ENCODE peak calls at places on chromosomes 16 and 17, in five cellular contexts. D is heart left ventricle, B is body of pancreas, A is tibial nerve, Q is gastrocnemius medialis. F is an unnamed sample. For H3K36me3, the result is how much of the 10 kb centered on the place peaks cover.

GRCh38 chr17:18904482-18904881 is 46.6 kb downstream of the PRPSAP2 start:
- DNase-seq in D (no peak), B (no peak), A (no peak), Q (no peak), F (no peak)

GRCh38 chr17:64615025-64615677 is 47.0 kb downstream of the SMURF2 start:
- DNase-seq in D (no peak), B (no peak), A (no peak), Q (no peak), F (no peak)

GRCh38 chr16:79519448-79519847 is 81.1 kb downstream of the MAF start:
- DNase-seq in D (peak), B (peak), A (no peak), Q (no peak), F (no peak)

GRCh38 chr17:28904800-28905199 is 1.9 kb upstream of the DHRS13 start:
- DNase-seq in D (no peak), B (no peak), A (no peak), Q (no peak), F (no peak)

GRCh38 chr16:89049484-89050118 is 44.1 kb upstream of the ACSF3 start:
- DNase-seq in D (no peak), B (no peak), A (no peak), Q (no peak), F (no peak)

GRCh38 chr16:66662445-66663194 is 33.9 kb downstream of the CMTM4 start:
- DNase-seq in D (no peak), B (no peak), A (peak), Q (no peak), F (no peak)

GRCh38 chr17:75191584-75191983 is 8.8 kb upstream of the SUMO2 start:
- DNase-seq in D (no peak), B (no peak), A (no peak), Q (no peak), F (no peak)

GRCh38 chr16:27385398-27385797 is 16.6 kb upstream of the IL21R start:
- DNase-seq in D (no peak), B (no peak), A (no peak), Q (no peak), F (no peak)

GRCh38 chr17:79997004-79997673 is 38.5 kb downstream of the TBC1D16 start:
- DNase-seq in D (no peak), B (peak), A (no peak), Q (no peak), F (no peak)

GRCh38 chr17:29682054-29682453 is 59.3 kb upstream of the CORO6 start:
- DNase-seq in D (no peak), B (no peak), A (no peak), Q (no peak), F (no peak)

GRCh38 chr16:88058817-88059216 is 107.6 kb downstream of the BANP start:
- DNase-seq in D (no peak), B (no peak), A (no peak), Q (no peak), F (no peak)

DNA sequence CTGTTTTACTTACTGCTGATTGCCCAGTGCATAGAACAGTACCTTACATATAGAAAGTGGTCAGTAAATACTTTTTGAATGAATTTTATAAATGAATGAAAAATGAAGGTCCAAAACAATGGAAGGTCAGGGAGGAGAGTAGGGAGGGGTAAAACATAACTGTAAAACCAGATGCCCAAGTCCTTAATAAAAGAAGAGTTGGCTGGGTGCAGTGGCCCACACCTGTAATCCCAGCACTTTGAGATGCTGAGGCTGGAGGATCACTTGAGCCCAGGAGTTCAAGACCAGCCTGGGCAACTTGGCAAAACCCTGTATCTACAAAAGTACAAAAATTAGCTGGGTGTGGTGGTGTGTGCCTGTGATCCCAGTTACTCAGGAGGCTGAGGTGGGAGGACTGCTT is 108.2 kb downstream of the BRIP1 start:
- DNase-seq in D (no peak), B (no peak), A (no peak), Q (no peak), F (no peak)
- TF ChIP-seq CTCF in D (no peak), B (no peak), A (no peak), Q (no peak), F (no peak)

GRCh38 chr16:58043571-58044155 is 18.1 kb downstream of the MMP15 start:
- DNase-seq in D (no peak), B (no peak), A (no peak), Q (no peak), F (no peak)

GRCh38 chr16:58042001-58042885 is 16.7 kb downstream of the MMP15 start:
- DNase-seq in D (no peak), B (no peak), A (no peak), Q (no peak), F (no peak)

GRCh38 chr16:58041628-58041955 is 16.0 kb downstream of the MMP15 start:
- DNase-seq in D (no peak), B (no peak), A (no peak), Q (no peak), F (no peak)

GRCh38 chr16:58044266-58045019 is 18.9 kb downstream of the MMP15 start:
- DNase-seq in D (no peak), B (no peak), A (no peak), Q (no peak), F (no peak)

GRCh38 chr16:58042886-58043515 is 17.4 kb downstream of the MMP15 start:
- DNase-seq in D (no peak), B (no peak), A (no peak), Q (no peak), F (no peak)
- TF ChIP-seq POLR2A in D (no peak), B (no peak), A (no peak), Q (no peak), F (no peak)

GRCh38 chr16:82146957-82147356 is 23.1 kb downstream of the MPHOSPH6 start:
- DNase-seq in D (no peak), B (no peak), A (no peak), Q (no peak), F (no peak)

GRCh38 chr16:82152641-82153094 is 17.4 kb downstream of the MPHOSPH6 start:
- DNase-seq in D (no peak), B (no peak), A (no peak), Q (no peak), F (no peak)

GRCh38 chr16:82152192-82152591 is 17.8 kb downstream of the MPHOSPH6 start:
- DNase-seq in D (no peak), B (no peak), A (no peak), Q (no peak), F (no peak)

GRCh38 chr16:82150569-82150968 is 19.5 kb downstream of the MPHOSPH6 start:
- DNase-seq in D (no peak), B (no peak), A (no peak), Q (no peak), F (no peak)
- H3K36me3 ChIP-seq in D (under half), B (under half), A (under half), Q (under half), F (under half)

DNA sequence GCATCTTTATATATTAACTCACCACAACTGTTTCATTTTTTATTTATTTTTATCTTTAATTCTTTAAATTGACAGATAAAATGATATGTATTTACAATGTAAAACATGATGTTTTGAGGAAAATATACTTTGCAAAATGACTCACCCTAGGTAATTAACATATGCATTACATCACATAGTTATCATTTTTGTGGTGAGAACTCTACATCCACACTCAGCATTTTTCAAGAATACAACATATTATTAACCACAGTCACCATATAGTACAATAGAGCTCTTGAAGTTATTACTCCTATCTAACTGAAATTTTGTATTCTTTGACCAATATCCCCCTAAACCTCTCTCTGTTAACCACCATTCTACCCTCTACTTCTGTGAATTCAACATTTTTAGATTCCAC is 194.7 kb upstream of the KIF2B start:
- DNase-seq in D (no peak), B (no peak), A (no peak), Q (no peak), F (no peak)
- TF ChIP-seq CTCF in D (no peak), B (no peak), A (no peak), Q (no peak), F (no peak)

GRCh38 chr17:43388198-43389021 is 10.4 kb upstream of the ARL4D start:
- DNase-seq in D (peak), B (peak), A (peak), Q (peak), F (peak)
- TF ChIP-seq POLR2A in D (peak), B (peak), A (peak), Q (peak), F (peak)

GRCh38 chr16:3661922-3662321 is 7.4 kb downstream of the DNASE1 start:
- DNase-seq in D (no peak), B (no peak), A (no peak), Q (no peak), F (no peak)
- H3K36me3 ChIP-seq in D (under half), B (under half), A (under half), Q (half or more), F (under half)

DNA sequence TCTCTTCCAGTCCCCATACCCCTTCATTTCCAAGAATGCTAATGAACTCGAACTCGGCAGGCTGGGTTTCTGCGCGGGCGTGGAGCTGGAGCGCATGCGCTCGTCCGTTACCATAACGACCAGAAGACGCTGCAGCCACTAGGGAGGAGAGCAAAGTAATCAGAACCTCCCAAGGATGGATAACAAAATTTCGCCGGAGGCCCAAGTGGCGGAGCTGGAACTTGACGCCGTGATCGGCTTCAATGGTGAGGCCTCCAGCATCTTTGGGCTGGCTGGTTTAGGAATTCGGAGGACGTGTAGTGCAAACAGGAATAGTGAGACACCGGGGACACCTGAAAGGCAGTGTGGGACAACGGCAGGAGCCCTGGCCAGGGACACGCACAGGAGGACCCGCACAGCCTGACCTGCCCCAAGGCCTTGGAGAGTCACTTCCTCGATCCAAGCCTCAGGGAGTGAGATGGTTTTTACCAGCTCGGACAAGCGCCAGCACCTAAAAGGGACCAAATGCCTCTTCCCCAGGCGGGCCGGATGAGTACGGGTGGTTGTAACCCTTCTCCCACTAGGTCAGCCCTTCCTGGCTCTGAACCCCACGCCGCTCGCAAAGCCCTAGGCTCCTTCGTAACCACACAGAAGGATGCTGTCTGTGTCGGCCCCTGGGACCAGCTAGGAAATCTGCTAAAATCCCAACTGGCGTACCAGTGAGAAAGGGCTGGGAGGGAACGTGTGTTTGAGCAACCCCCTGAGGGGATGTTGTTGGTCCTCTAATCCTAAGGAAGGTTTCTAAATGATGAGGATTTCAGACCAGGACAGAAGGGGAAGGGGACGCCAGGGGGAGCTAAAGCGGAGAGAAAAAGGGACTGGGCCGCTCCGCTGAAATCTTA is at the start of gene CFAP52:
- DNase-seq in D (peak), B (peak), A (peak), Q (peak), F (peak)
- TF ChIP-seq CTCF in D (peak), B (peak), A (no peak), Q (peak), F (peak)

DNA sequence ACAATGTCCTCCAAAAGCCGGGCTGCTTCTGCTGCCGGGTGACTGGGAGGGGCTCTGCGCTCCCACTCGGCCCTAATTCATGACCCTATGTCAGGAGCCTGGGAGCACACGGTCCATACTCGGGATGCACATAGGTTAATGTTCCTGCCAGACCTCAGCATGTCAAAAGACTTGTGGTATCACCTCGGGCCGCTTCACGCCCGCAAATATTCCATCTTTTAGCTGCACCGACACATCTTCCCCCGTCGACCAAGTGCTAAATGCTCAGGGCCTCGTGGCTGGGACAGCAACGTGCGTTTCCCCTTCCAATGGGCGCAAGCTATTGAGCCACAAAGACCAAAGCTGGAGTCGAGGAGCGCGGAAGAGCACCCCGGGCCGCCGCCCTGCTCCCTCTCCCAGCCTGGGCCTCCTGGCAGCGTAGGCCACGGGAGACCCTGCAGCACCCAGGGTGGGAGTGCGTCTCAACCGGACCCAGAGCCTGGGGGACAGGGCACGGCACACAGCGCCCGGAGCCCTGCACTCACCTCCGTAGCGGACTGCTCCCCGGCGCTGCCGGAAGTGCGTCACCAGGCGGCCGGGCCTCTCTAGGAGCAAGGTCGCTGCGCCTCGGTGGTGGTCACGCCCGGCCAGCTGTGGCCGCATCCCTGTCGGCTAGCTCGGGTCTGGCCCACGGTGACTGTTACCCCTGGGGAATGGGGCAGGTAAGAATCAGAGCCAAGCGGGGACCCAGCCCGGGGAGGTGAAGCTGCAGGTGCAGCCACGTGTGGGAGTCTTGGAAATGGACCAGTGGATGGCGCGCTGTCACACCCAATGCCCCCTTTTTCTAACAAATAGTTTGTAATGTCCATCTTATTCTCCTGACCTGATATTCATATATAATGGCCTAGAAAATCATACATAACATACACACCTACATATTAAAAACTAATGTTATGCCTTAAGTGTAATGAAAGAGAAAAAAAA is at the start of gene ZNF23:
- DNase-seq in D (peak), B (peak), A (peak), Q (peak), F (peak)
- TF ChIP-seq POLR2A in D (no peak), B (peak), A (peak), Q (peak), F (peak)

GRCh38 chr17:3946711-3947235 is 17.5 kb downstream of the ATP2A3 start:
- DNase-seq in D (no peak), B (no peak), A (no peak), Q (no peak), F (no peak)

GRCh38 chr17:3940965-3941698 is 23.1 kb downstream of the ATP2A3 start:
- DNase-seq in D (no peak), B (no peak), A (no peak), Q (no peak), F (no peak)

GRCh38 chr17:3947318-3947810 is 16.9 kb downstream of the ATP2A3 start:
- DNase-seq in D (no peak), B (no peak), A (no peak), Q (no peak), F (no peak)

GRCh38 chr17:3944485-3945388 is 19.5 kb downstream of the ATP2A3 start:
- DNase-seq in D (peak), B (no peak), A (peak), Q (no peak), F (no peak)

DNA sequence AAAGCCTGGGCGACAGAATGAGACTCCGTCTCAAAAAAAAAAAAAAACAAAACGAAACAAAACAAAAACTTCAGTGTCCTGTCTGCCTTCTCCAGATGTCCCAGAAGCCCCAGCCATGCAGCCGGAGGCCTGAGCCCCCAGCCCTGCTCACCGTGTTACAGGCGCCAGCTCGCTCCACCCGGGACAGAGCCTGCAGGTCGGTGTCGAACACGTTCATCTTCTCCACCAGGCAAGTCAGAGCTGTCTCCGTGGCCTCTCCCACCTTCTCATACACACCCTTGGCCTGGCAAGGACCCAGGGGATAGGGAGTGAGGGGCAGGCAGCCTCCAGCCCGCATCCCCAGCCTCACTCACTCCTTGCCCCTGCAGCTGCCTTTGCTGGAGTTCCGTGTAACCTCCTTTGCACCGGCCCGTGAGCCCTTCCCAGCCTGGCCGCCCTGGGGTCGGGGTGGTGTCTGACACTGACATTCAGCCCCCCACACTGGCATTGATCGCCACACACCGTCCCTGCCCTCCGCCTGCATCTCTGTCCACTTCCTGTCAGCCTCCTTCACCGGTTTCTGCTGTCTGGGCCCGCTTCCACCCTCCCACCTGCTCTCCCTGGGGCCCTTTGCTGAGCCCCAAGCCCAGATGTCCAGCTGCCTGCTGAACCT is 20.9 kb downstream of the ATP2A3 start:
- DNase-seq in D (no peak), B (no peak), A (no peak), Q (no peak), F (no peak)
- H3K36me3 ChIP-seq in D (under half), B (under half), A (under half), Q (under half), F (under half)